ENCODE peak calls at places on chromosomes 1 and 21, in five cellular contexts. K, W, H, Z and Y are unnamed samples.

GRCh38 chr1:105544475-105544874 is 1512.0 kb upstream of the PRMT6 start:
- DNase-seq in K (no peak), W (no peak), H (no peak), Z (no peak), Y (no peak)

GRCh38 chr1:198185759-198186158 is 29.0 kb downstream of the NEK7 start:
- DNase-seq in K (no peak), W (no peak), H (no peak), Z (no peak), Y (no peak)

GRCh38 chr21:42509239-42509638 is 4.4 kb upstream of the SLC37A1 start:
- DNase-seq in K (no peak), W (no peak), H (no peak), Z (no peak), Y (no peak)

GRCh38 chr1:244067893-244068292 is 16.8 kb downstream of the ZBTB18 start:
- DNase-seq in K (no peak), W (no peak), H (no peak), Z (no peak), Y (no peak)

GRCh38 chr1:31715097-31715872 is 11.5 kb upstream of the COL16A1 start:
- DNase-seq in K (peak), W (peak), H (peak), Z (peak), Y (no peak)

GRCh38 chr1:210600421-210601195 is 271.9 kb downstream of the HHAT start:
- DNase-seq in K (no peak), W (no peak), H (no peak), Z (no peak), Y (no peak)

GRCh38 chr1:109873278-109874175 is 37.1 kb upstream of the CSF1 start:
- DNase-seq in K (no peak), W (no peak), H (no peak), Z (no peak), Y (no peak)

GRCh38 chr1:66048011-66048410 is 255.3 kb downstream of the PDE4B start:
- DNase-seq in K (no peak), W (peak), H (no peak), Z (no peak), Y (no peak)

GRCh38 chr1:164610528-164611222 is 51.7 kb downstream of the PBX1 start:
- DNase-seq in K (no peak), W (no peak), H (no peak), Z (no peak), Y (no peak)

GRCh38 chr1:224067621-224068457 is 46.1 kb upstream of the FBXO28 start:
- DNase-seq in K (no peak), W (no peak), H (no peak), Z (no peak), Y (no peak)

GRCh38 chr1:6785318-6785712 is at the start of gene CAMTA1:
- DNase-seq in K (no peak), W (no peak), H (no peak), Z (no peak), Y (no peak)

GRCh38 chr1:186304982-186305949 is 69.8 kb downstream of the TPR start:
- DNase-seq in K (no peak), W (peak), H (no peak), Z (no peak), Y (no peak)

GRCh38 chr1:156852414-156852874 is 6.5 kb downstream of the INSRR start:
- DNase-seq in K (peak), W (no peak), H (peak), Z (no peak), Y (no peak)

GRCh38 chr1:206460846-206461426 is 9.3 kb upstream of the IKBKE start:
- DNase-seq in K (no peak), W (no peak), H (no peak), Z (no peak), Y (no peak)

GRCh38 chr21:14773777-14774345 is 227.7 kb upstream of the SAMSN1 start:
- DNase-seq in K (peak), W (peak), H (no peak), Z (no peak), Y (no peak)

GRCh38 chr1:21936366-21937031 is 611 bp downstream of the HSPG2 start:
- DNase-seq in K (no peak), W (no peak), H (no peak), Z (no peak), Y (no peak)

GRCh38 chr1:50832167-50832566 is 127.9 kb downstream of the FAF1 start:
- DNase-seq in K (no peak), W (no peak), H (no peak), Z (no peak), Y (no peak)

GRCh38 chr1:198741744-198742143 is 102.9 kb downstream of the PTPRC start:
- DNase-seq in K (no peak), W (no peak), H (no peak), Z (no peak), Y (no peak)

GRCh38 chr1:52460686-52461085 is 56.3 kb downstream of the PRPF38A start:
- DNase-seq in K (no peak), W (no peak), H (no peak), Z (peak), Y (no peak)

GRCh38 chr21:34933609-34934345 is 115.3 kb downstream of the RUNX1 start:
- DNase-seq in K (no peak), W (no peak), H (no peak), Z (no peak), Y (no peak)

GRCh38 chr1:181077576-181078242 is 10.8 kb upstream of the IER5 start:
- DNase-seq in K (no peak), W (peak), H (no peak), Z (no peak), Y (no peak)

GRCh38 chr1:2314297-2314802 is 77.0 kb downstream of the MORN1 start:
- DNase-seq in K (no peak), W (peak), H (no peak), Z (no peak), Y (no peak)

GRCh38 chr1:30719406-30720270 is 3.7 kb downstream of the MATN1 start:
- DNase-seq in K (no peak), W (no peak), H (no peak), Z (no peak), Y (no peak)

GRCh38 chr21:44870748-44871495 is 2.6 kb downstream of the PTTG1IP start:
- DNase-seq in K (peak), W (no peak), H (no peak), Z (no peak), Y (no peak)

GRCh38 chr21:44872568-44873355 is 728 bp downstream of the PTTG1IP start:
- DNase-seq in K (peak), W (peak), H (no peak), Z (no peak), Y (no peak)

GRCh38 chr21:44873356-44874239 is at the start of gene PTTG1IP:
- DNase-seq in K (peak), W (peak), H (peak), Z (peak), Y (peak)

GRCh38 chr21:44871576-44872265 is 1.8 kb downstream of the PTTG1IP start:
- DNase-seq in K (peak), W (peak), H (no peak), Z (peak), Y (no peak)

DNA sequence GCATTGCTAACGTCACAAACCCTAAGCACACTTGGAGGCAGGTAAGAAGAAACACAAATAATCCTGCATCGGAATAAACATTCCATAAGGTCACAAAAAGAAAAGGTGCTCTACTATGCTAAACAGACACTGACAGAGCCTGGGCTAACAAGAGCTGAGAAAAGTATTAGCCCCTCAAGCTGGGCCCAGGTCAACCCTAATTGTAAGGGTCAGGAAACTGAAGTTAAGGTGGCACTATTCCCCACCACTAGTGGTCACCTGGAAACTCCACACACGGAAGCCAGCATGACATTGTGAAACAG is 1.3 kb downstream of the PTTG1IP start:
- DNase-seq in K (no peak), W (no peak), H (no peak), Z (no peak), Y (no peak)
- TF ChIP-seq CTCF in K (no peak), W (no peak), H (no peak), Z (no peak), Y (no peak)

GRCh38 chr21:36320421-36321324 is 676 bp downstream of the MORC3 start:
- DNase-seq in K (peak), W (peak), H (peak), Z (no peak), Y (no peak)
- TF ChIP-seq CTCF in K (no peak), W (no peak), H (no peak), Z (no peak), Y (no peak)

GRCh38 chr1:28071813-28072212 is 16.6 kb downstream of the EYA3 start:
- DNase-seq in K (no peak), W (no peak), H (no peak), Z (no peak), Y (no peak)

GRCh38 chr1:28078262-28078661 is 10.1 kb downstream of the EYA3 start:
- DNase-seq in K (no peak), W (no peak), H (no peak), Z (no peak), Y (no peak)

GRCh38 chr1:28073867-28074266 is 14.5 kb downstream of the EYA3 start:
- DNase-seq in K (no peak), W (no peak), H (no peak), Z (no peak), Y (no peak)

GRCh38 chr1:28078680-28079626 is 9.5 kb downstream of the EYA3 start:
- DNase-seq in K (no peak), W (no peak), H (no peak), Z (no peak), Y (no peak)

GRCh38 chr1:28074892-28075511 is 13.4 kb downstream of the EYA3 start:
- DNase-seq in K (no peak), W (no peak), H (no peak), Z (no peak), Y (no peak)
- TF ChIP-seq CTCF in K (no peak), W (no peak), H (no peak), Z (no peak), Y (no peak)

GRCh38 chr1:247574236-247574635 is 13.9 kb upstream of the OR2G2 start:
- DNase-seq in K (no peak), W (no peak), H (no peak), Z (no peak), Y (no peak)

GRCh38 chr1:247574664-247575063 is 13.5 kb upstream of the OR2G2 start:
- DNase-seq in K (no peak), W (no peak), H (no peak), Z (no peak), Y (no peak)

GRCh38 chr1:247578946-247579460 is 9.2 kb upstream of the OR2G2 start:
- DNase-seq in K (no peak), W (no peak), H (no peak), Z (no peak), Y (no peak)

DNA sequence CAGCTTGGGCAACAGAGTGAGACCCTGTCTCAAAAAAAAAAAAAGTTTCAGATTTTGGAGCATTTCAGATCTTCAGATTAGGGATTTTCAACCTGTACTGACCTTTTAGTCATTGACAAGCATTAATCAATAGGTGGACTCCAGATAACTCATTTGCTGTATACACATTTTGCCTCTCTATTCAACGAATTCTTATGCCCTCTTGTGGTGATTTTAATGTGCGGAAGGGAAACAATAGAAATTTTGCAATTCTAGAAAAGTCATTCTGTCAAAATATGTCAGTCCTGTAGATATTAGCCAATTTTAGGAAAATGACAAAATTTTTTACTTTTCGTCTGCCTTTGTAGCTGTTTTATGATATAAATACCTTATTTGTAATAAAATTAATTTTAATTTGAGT is 11.6 kb upstream of the OR2G2 start:
- DNase-seq in K (no peak), W (peak), H (no peak), Z (no peak), Y (no peak)
- TF ChIP-seq CTCF in K (no peak), W (peak), H (peak), Z (no peak), Y (peak)

GRCh38 chr1:167122121-167122480 is 28.2 kb downstream of the STYXL2 start:
- DNase-seq in K (no peak), W (no peak), H (no peak), Z (no peak), Y (no peak)

GRCh38 chr1:167121375-167122120 is 27.7 kb downstream of the STYXL2 start:
- DNase-seq in K (peak), W (no peak), H (peak), Z (no peak), Y (no peak)

GRCh38 chr1:167120899-167121298 is 27.0 kb downstream of the STYXL2 start:
- DNase-seq in K (no peak), W (no peak), H (no peak), Z (no peak), Y (no peak)

GRCh38 chr1:167119696-167120095 is 25.8 kb downstream of the STYXL2 start:
- DNase-seq in K (no peak), W (no peak), H (no peak), Z (no peak), Y (no peak)

DNA sequence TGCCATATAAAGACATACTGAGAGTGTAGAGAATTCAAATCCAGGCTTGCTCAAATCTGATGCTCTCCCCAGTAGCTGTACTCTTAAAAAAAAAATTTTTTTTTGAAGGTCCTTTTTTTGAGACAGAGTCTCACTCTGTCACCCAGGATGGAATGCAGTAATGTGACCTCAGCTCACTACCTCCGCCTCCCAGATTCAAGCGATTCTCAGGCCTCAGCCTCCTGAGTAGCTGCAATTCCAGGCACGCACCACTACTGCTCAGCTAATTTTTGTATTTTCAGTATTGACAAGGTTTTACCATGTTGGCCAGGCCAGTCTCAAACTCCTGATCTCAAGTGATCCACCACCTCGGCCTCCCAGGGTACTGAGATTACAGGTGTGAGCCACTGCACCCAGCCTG is 28.7 kb downstream of the STYXL2 start:
- DNase-seq in K (no peak), W (no peak), H (no peak), Z (no peak), Y (no peak)
- TF ChIP-seq CTCF in K (no peak), W (no peak), H (no peak), Z (no peak), Y (no peak)

GRCh38 chr1:170932236-170932635 is 3.1 kb upstream of the MROH9 start:
- DNase-seq in K (no peak), W (no peak), H (no peak), Z (no peak), Y (no peak)

GRCh38 chr1:170931650-170932049 is 3.7 kb upstream of the MROH9 start:
- DNase-seq in K (no peak), W (no peak), H (no peak), Z (no peak), Y (no peak)

GRCh38 chr1:170929835-170930554 is 5.3 kb upstream of the MROH9 start:
- DNase-seq in K (peak), W (peak), H (no peak), Z (peak), Y (no peak)

GRCh38 chr1:170929412-170929834 is 5.9 kb upstream of the MROH9 start:
- DNase-seq in K (no peak), W (no peak), H (no peak), Z (peak), Y (no peak)

DNA sequence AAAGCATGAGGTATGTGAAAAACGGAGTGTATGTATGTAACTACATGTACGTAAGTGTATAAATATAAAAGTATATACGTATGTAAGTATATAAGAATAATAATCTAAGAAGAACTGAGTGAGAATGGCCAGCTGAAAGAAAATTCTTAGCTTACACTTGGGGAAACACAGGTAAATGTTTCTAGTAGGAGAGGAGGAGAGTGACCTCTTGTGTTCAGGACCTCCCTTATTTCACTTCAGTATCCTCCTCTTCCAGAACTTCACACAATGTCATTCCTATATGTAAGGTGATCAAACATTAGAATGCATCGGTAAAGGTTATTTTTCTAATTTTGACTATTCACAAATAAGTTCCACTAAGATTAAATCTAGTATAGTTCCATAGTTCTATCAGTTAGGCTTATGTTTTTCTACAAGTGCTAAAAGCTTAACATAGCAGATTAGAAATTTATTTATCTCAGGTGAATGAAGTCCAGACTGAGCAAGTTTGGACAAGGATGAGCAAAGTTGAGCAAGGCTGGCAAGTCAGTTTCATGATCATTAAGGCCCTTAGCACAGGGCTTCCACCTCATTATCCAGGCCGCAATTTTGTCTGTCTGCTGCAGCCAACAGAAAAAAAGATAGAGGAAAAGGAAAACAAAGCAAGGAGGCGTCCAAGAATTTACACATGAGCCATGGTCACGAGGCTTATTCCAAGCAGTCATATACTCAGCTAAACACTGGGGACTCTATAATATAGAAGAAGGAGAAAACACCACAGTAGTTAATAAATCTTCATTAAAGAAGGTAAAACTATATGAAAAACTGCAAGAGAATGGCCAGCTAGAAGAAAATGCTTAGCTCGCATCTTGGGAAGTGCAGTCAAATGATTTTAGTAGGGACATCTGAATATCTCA is 7.1 kb upstream of the MROH9 start:
- DNase-seq in K (peak), W (no peak), H (no peak), Z (no peak), Y (no peak)
- TF ChIP-seq CTCF in K (no peak), W (no peak), H (no peak), Z (no peak), Y (peak)

GRCh38 chr1:190084552-190084951 is 393.1 kb downstream of the BRINP3 start:
- DNase-seq in K (no peak), W (peak), H (no peak), Z (no peak), Y (no peak)
- TF ChIP-seq CTCF in K (no peak), W (peak), H (no peak), Z (no peak), Y (peak)

GRCh38 chr21:33403786-33404571 is 766 bp downstream of the IFNGR2 start:
- DNase-seq in K (peak), W (peak), H (peak), Z (no peak), Y (no peak)
- TF ChIP-seq CTCF in K (no peak), W (no peak), H (no peak), Z (peak), Y (no peak)